ENCODE peak calls at places on chromosomes 16 and 17, in seven cellular contexts. C is neuronal stem cell, W is IMR-90, I is mesendoderm, H is mesenchymal stem cell, B is H1, F is trophoblast cell. U is an unnamed sample.
A peak's percentile ranks its signal among the peaks of the same experiment; 100 is the strongest.

GRCh38 chr16:82582971-82583370 is 43.8 kb upstream of the CDH13 start:
- DNase-seq in C (no peak), W (no peak), I (no peak), H (no peak), B (no peak), F (no peak), U (no peak)

GRCh38 chr17:16888413-16889087 is 83.4 kb downstream of the TNFRSF13B start:
- DNase-seq in C (no peak), W (no peak), I (no peak), H (no peak), B (no peak), F (no peak), U (peak; percentile 15)

GRCh38 chr17:927611-928461 is 51.7 kb downstream of the NXN start:
- DNase-seq in C (no peak), W (peak; percentile 97), I (peak; percentile 94), H (peak; percentile 98), B (no peak), F (peak; percentile 23), U (no peak)

GRCh38 chr16:81693467-81694303 is 85.4 kb upstream of the PLCG2 start:
- DNase-seq in C (no peak), W (peak; percentile 86), I (no peak), H (peak; percentile 42), B (no peak), F (peak; percentile 95), U (no peak)

GRCh38 chr16:48110982-48111381 is 44.8 kb downstream of the ABCC12 start:
- DNase-seq in C (no peak), W (no peak), I (no peak), H (no peak), B (no peak), F (no peak), U (no peak)

GRCh38 chr17:38925263-38925995 is at the start of gene LASP1NB:
- DNase-seq in C (no peak), W (peak; percentile 70), I (peak; percentile 77), H (no peak), B (peak; percentile 76), F (no peak), U (peak; percentile 89)

GRCh38 chr17:9298135-9298534 is 276.8 kb downstream of the NTN1 start:
- DNase-seq in C (no peak), W (no peak), I (no peak), H (no peak), B (no peak), F (no peak), U (no peak)

GRCh38 chr17:68709995-68710780 is 109.0 kb upstream of the FAM20A start:
- DNase-seq in C (no peak), W (peak; percentile 76), I (peak; percentile 31), H (peak; percentile 50), B (no peak), F (peak; percentile 53), U (no peak)

GRCh38 chr17:49821916-49822315 is 26.0 kb downstream of the TAC4 start:
- DNase-seq in C (no peak), W (no peak), I (no peak), H (no peak), B (no peak), F (peak; percentile 74), U (no peak)

GRCh38 chr17:49821466-49821865 is 26.4 kb downstream of the TAC4 start:
- DNase-seq in C (no peak), W (no peak), I (no peak), H (no peak), B (no peak), F (no peak), U (no peak)

GRCh38 chr17:49825645-49826044 is 22.2 kb downstream of the TAC4 start:
- DNase-seq in C (no peak), W (peak; percentile 62), I (no peak), H (peak; percentile 36), B (no peak), F (no peak), U (no peak)

GRCh38 chr17:49822829-49823228 is 25.0 kb downstream of the TAC4 start:
- DNase-seq in C (no peak), W (peak; percentile 62), I (no peak), H (no peak), B (no peak), F (no peak), U (no peak)

GRCh38 chr17:49823614-49824013 is 24.3 kb downstream of the TAC4 start:
- DNase-seq in C (no peak), W (peak; percentile 91), I (no peak), H (peak; percentile 51), B (no peak), F (no peak), U (no peak)
- H2BK120ac ChIP-seq in C (no peak overlapping the region), W (no peak overlapping the region), I (no peak overlapping the region), H (no peak overlapping the region), B (no peak overlapping the region), F (no peak overlapping the region), U (no peak overlapping the region)

GRCh38 chr16:56672761-56673536 is 3.3 kb downstream of the MT1H start:
- DNase-seq in C (no peak), W (peak; percentile 56), I (no peak), H (no peak), B (no peak), F (no peak), U (no peak)
- H2BK120ac ChIP-seq in C (no peak overlapping the region), W (peak overlapping the region; percentile 4), I (no peak overlapping the region), H (no peak overlapping the region), B (no peak overlapping the region), F (no peak overlapping the region), U (no peak overlapping the region)

DNA sequence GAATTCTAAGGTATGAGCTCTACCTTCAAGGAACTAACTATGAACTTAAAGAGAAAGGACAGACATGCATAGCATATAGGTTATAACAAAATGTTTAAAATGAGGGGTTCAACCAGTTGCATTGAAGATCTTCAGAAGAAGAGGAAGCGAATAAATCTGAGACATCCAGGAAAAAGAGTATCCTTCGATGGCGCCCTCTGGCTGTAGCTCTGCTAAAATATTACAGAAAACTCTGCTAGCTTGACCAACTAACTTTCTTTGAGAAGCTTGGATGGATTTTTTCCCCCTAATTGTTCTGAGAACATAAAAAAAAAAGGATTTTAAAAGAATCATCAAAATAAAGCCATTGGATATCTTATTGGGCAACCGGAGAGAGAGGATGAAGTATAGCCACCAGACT is 659.9 kb upstream of the SOX9 start:
- DNase-seq in C (no peak), W (peak; percentile 43), I (peak; percentile 30), H (peak; percentile 40), B (peak; percentile 52), F (no peak), U (no peak)
- H2BK120ac ChIP-seq in C (no peak overlapping the region), W (no peak overlapping the region), I (no peak overlapping the region), H (no peak overlapping the region), B (no peak overlapping the region), F (no peak overlapping the region), U (no peak overlapping the region)

GRCh38 chr17:74344658-74345057 is 17.0 kb downstream of the BTBD17 start:
- DNase-seq in C (no peak), W (no peak), I (no peak), H (no peak), B (no peak), F (no peak), U (no peak)
- H2BK120ac ChIP-seq in C (no peak overlapping the region), W (no peak overlapping the region), I (no peak overlapping the region), H (no peak overlapping the region), B (no peak overlapping the region), F (no peak overlapping the region), U (no peak overlapping the region)

DNA sequence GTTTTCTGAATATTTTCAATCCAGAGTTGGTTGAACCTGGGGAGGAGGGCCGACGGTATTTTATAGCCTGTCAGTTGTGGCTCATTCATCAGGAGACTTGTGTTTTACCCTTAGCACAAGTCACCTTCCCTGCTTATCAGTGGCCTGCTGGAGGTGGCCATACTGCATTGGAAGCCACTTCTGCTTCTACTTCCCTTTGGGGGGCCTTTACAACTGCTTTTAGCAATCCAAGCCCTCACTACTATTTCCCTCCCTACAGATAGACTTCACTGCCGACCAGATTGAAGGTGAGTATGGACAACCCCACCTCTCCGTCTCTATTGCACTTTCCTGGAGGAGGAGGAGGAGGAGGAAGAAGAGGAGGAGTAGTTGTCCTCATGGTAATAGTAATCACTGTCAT is 4.4 kb downstream of the MYL4 start:
- DNase-seq in C (no peak), W (no peak), I (no peak), H (no peak), B (no peak), F (no peak), U (no peak)
- H2BK120ac ChIP-seq in C (no peak overlapping the region), W (no peak overlapping the region), I (no peak overlapping the region), H (no peak overlapping the region), B (no peak overlapping the region), F (no peak overlapping the region), U (peak overlapping the region; percentile 63)